ENCODE peak calls at places on chromosomes 3 and 15, in five cellular contexts. I is IMR-90, Y is neuronal stem cell, T is mesenchymal stem cell, H is H9. V is an unnamed sample.

GRCh38 chr3:140203510-140203909 is 268.5 kb downstream of the CLSTN2 start:
- DNase-seq in I (no peak), Y (peak), T (no peak), H (no peak), V (peak)

GRCh38 chr15:70149667-70150404 is 52.1 kb upstream of the TLE3 start:
- DNase-seq in I (peak), Y (no peak), T (peak), H (no peak), V (peak)

GRCh38 chr15:55279746-55280351 is 9.8 kb downstream of the RAB27A start:
- DNase-seq in I (peak), Y (no peak), T (peak), H (no peak), V (peak)

GRCh38 chr3:161156936-161157335 is 51.8 kb upstream of the B3GALNT1 start:
- DNase-seq in I (no peak), Y (no peak), T (peak), H (no peak), V (no peak)

GRCh38 chr15:78457101-78457500 is 19.1 kb downstream of the IREB2 start:
- DNase-seq in I (peak), Y (no peak), T (peak), H (no peak), V (no peak)

GRCh38 chr3:159209459-159209858 is 407.6 kb downstream of the MFSD1 start:
- DNase-seq in I (no peak), Y (no peak), T (no peak), H (no peak), V (no peak)

GRCh38 chr3:184448321-184449160 is 68.7 kb downstream of the CHRD start:
- DNase-seq in I (peak), Y (no peak), T (peak), H (no peak), V (peak)

GRCh38 chr3:23395115-23395514 is 192.0 kb downstream of the UBE2E2 start:
- DNase-seq in I (no peak), Y (no peak), T (no peak), H (no peak), V (no peak)

GRCh38 chr15:99651023-99651807 is 82.0 kb downstream of the LYSMD4 start:
- DNase-seq in I (peak), Y (no peak), T (peak), H (no peak), V (no peak)

GRCh38 chr3:5016218-5017161 is 37.3 kb downstream of the BHLHE40 start:
- DNase-seq in I (peak), Y (no peak), T (peak), H (no peak), V (peak)

GRCh38 chr15:29570121-29570930 is 251.9 kb downstream of the TJP1 start:
- DNase-seq in I (no peak), Y (peak), T (peak), H (no peak), V (peak)

GRCh38 chr3:125107384-125107783 is 51.6 kb upstream of the HEG1 start:
- DNase-seq in I (no peak), Y (no peak), T (no peak), H (no peak), V (no peak)

GRCh38 chr3:139803294-139803693 is 125.5 kb upstream of the NMNAT3 start:
- DNase-seq in I (no peak), Y (no peak), T (no peak), H (no peak), V (no peak)

GRCh38 chr3:115239717-115240116 is 92.6 kb upstream of the ZBTB20 start:
- DNase-seq in I (peak), Y (no peak), T (peak), H (no peak), V (no peak)

GRCh38 chr15:48935236-48935635 is 28.5 kb downstream of the SHC4 start:
- DNase-seq in I (no peak), Y (no peak), T (no peak), H (no peak), V (no peak)

GRCh38 chr15:28129261-28129848 is 30.2 kb upstream of the OCA2 start:
- DNase-seq in I (no peak), Y (no peak), T (no peak), H (no peak), V (no peak)

GRCh38 chr3:114178770-114179368 is at the start of gene DRD3:
- DNase-seq in I (peak), Y (peak), T (peak), H (peak), V (peak)

GRCh38 chr15:38536201-38536676 is 28.4 kb downstream of the RASGRP1 start:
- DNase-seq in I (peak), Y (no peak), T (peak), H (no peak), V (no peak)

GRCh38 chr3:73447118-73447517 is 177.6 kb downstream of the PDZRN3 start:
- DNase-seq in I (no peak), Y (no peak), T (no peak), H (no peak), V (peak)

GRCh38 chr15:66481107-66481856 is 16.3 kb downstream of the SNAPC5 start:
- DNase-seq in I (peak), Y (no peak), T (no peak), H (no peak), V (no peak)

GRCh38 chr15:39770748-39771689 is 11.6 kb downstream of the FSIP1 start:
- DNase-seq in I (peak), Y (no peak), T (peak), H (no peak), V (peak)

GRCh38 chr15:70013647-70014310 is 83.9 kb downstream of the TLE3 start:
- DNase-seq in I (no peak), Y (no peak), T (no peak), H (no peak), V (no peak)

GRCh38 chr15:63483521-63484371 is 20.6 kb upstream of the USP3 start:
- DNase-seq in I (no peak), Y (no peak), T (no peak), H (no peak), V (no peak)

GRCh38 chr3:130604806-130605205 is 87.8 kb downstream of the COL6A6 start:
- DNase-seq in I (no peak), Y (no peak), T (no peak), H (no peak), V (no peak)

GRCh38 chr3:97896547-97896946 is 74.7 kb downstream of the CRYBG3 start:
- DNase-seq in I (no peak), Y (no peak), T (no peak), H (no peak), V (peak)

GRCh38 chr3:196175116-196175625 is 36.0 kb downstream of the ZDHHC19 start:
- DNase-seq in I (no peak), Y (no peak), T (no peak), H (no peak), V (no peak)

GRCh38 chr15:77738441-77739437 is 106.0 kb upstream of the LINGO1 start:
- DNase-seq in I (no peak), Y (no peak), T (no peak), H (peak), V (no peak)

GRCh38 chr15:101521563-101521962 is 32.1 kb upstream of the PCSK6 start:
- DNase-seq in I (no peak), Y (no peak), T (peak), H (no peak), V (no peak)

GRCh38 chr15:90388462-90389182 is 580 bp downstream of the IQGAP1 start:
- DNase-seq in I (peak), Y (peak), T (peak), H (peak), V (peak)

GRCh38 chr3:11982341-11982948 is 21.7 kb upstream of the SYN2 start:
- DNase-seq in I (no peak), Y (no peak), T (no peak), H (no peak), V (no peak)

GRCh38 chr3:173750095-173750494 is 352.6 kb downstream of the NLGN1 start:
- DNase-seq in I (peak), Y (no peak), T (peak), H (no peak), V (peak)

GRCh38 chr3:191254098-191254873 is 55.2 kb downstream of the OSTN start:
- DNase-seq in I (no peak), Y (no peak), T (peak), H (no peak), V (no peak)

DNA sequence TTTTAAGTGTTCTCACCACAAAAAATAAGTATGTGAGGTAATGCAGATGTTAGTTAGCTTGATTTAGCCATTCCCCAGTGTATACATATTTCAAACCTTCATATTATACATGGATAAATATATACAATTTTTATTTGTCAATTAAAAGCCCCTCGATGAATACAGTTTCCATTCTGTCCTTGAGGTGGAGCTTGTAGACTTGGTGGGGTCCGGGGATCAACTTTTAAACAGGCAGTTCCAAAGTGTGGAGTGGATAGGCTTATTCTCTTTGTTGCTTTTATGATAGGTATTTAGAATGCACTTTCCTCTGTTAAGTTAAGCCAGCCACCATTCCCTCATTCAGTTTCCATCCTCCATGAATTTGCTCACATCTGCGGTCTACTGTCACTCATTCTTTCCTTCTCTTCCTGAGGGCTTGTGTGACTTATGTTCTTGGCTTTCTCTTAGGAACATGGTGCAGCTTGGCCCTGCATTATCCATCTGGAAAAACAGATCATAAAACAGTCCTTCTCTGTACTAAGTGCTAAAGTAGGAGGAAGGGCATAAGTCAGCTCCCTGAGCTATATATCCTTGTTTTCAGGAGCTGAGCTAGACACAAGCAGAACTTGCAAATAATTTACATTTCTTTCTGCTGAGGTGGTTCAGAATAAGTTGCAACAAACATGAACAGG is 149.1 kb downstream of the NFKBIZ start:
- DNase-seq in I (no peak), Y (no peak), T (peak), H (no peak), V (no peak)
- H3K4me2 ChIP-seq in I (no peak), Y (no peak), T (no peak), H (no peak), V (no peak)

DNA sequence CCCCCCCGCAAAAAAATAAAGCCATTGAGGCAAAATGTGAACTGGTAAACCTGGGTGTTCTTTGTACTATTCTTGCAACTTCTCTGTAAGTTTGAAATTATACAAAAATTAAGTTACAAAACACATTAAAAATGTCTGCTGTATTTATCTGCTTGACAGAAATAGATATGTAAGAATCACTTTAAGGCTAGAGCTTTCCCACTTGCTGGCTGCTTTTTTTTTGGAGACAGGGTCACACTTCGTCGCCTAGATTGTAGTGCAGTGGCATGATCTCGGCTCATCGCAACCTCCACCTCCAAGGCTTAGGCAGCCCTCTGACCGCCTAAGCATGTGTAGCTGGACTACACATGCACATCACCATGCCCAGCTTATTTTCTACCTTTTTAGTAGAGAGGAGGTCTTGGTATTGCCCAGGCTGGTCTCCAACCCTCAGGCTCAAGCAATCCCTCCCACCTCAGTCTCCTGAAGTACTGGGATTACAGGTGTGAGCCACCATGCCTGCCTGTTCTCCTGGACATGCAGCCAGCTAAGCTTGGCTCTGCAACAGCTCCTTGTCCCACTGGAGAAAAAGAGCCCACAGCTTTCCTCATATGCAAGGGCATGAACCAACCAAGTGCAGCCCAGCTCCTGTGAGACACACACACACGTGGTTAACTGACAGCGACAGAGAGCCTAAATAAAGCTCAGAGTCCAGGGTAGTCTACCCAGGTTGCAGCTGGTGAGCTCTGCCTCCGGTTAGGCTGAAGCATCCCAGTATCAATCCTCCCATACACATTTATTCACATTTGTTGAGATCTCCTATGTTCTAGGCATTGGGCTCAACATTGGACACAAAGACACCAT is 4.5 kb downstream of the RPS17 start:
- DNase-seq in I (no peak), Y (no peak), T (no peak), H (peak), V (no peak)
- H3K23ac ChIP-seq in I (no peak), Y (no peak), T (no peak), H (no peak), V (no peak)

GRCh38 chr15:58444658-58445332 is 13.0 kb downstream of the LIPC start:
- DNase-seq in I (no peak), Y (no peak), T (no peak), H (no peak), V (no peak)
- H3K9ac ChIP-seq in I (no peak), Y (no peak), T (peak), H (no peak), V (no peak)

DNA sequence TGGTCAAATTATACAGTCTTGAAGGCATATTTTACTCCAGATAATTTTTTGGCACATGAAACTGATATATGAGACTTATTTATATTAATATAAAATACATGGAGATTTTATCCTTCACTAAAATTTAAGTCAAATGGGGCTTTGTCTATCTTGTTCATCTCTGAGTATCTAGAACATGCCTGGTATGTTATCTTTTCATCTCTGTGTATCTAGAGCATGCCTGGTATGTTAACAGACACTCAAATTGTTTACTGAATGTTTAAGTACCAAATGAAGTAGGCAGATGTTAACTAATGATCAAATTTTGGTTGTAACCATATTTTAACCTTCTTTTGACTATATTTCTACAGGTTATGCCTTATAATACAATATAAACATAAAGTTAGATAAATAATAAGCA is 7.7 kb downstream of the GTF2A2 start:
- DNase-seq in I (peak), Y (no peak), T (no peak), H (no peak), V (no peak)
- H3K4me2 ChIP-seq in I (no peak), Y (no peak), T (no peak), H (no peak), V (no peak)

DNA sequence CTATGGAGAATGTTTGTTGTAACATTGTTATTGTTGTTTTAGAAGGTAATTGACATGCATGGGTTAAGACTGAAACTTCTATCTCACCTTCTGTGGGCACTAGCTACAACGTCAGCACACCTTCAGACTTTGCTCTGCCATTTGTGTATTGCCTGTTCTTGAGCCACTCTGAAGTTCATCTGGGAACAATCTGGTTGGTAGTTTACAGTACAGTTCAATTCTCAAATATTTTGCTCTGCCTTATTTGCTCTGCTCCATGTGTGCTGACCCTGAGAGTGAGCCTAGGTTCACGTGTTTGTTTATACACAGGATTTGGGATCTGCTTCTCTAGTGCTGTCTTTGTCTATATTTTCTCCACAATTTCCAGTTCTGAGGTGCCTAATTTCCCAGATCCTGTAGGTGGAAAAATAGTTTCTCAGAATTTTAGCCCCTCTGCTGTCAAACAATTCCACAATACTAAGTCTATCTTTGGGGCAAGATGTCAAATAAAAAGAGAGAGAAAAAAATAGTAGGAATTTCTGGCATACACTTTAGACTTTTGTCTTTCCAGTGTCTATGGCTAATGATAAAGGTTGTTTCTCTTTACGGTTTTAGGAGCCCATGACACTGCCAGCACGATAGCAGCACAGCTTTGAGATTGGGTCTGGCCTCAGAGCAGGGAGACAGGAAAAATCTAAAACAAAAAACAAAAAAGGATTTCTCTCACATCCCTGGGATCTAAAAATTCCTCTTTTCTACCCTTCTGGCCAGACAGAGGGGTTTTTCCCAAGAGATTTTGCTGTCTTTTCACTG is 721.4 kb downstream of the VGLL3 start:
- DNase-seq in I (no peak), Y (no peak), T (no peak), H (no peak), V (no peak)
- H3K23ac ChIP-seq in I (no peak), Y (no peak), T (no peak), H (no peak), V (no peak)

V was measured in mesendoderm.